ENCODE peak calls at places on chromosomes 13 and 19, in eight cellular contexts. Q is fibroblast of pulmonary artery; D is renal cortical epithelial cell; M is transverse colon; L is NCI-H1930; X is activated CD4-positive, alpha-beta T cell treated with anti-CD3 and anti-CD28 coated beads, Interleukin-2, amount 50 U/mL, for 1 hour; O is left cardiac atrium; B is cardiac fibroblast. Y is an unnamed sample.

GRCh38 chr19:44603201-44603945 is 10.0 kb upstream of the IGSF23 start:
- DNase-seq in Q (peak), D (no peak), M (no peak), L (no peak), X (no peak), O (peak), B (peak), Y (no peak)

GRCh38 chr19:58407658-58408151 is 744 bp upstream of the ZNF584 start:
- DNase-seq in Q (no peak), D (no peak), M (no peak), L (no peak), X (no peak), O (no peak), B (no peak), Y (no peak)

GRCh38 chr19:16861875-16862274 is 26.9 kb upstream of the F2RL3 start:
- DNase-seq in Q (no peak), D (no peak), M (no peak), L (no peak), X (no peak), O (no peak), B (no peak), Y (no peak)

GRCh38 chr19:18939922-18940775 is 868 bp downstream of the HOMER3 start:
- DNase-seq in Q (peak), D (peak), M (peak), L (no peak), X (no peak), O (peak), B (peak), Y (peak)

GRCh38 chr19:45404557-45405434 is at the start of gene PPP1R13L:
- DNase-seq in Q (peak), D (peak), M (peak), L (peak), X (peak), O (peak), B (peak), Y (peak)

GRCh38 chr19:4229179-4229931 is at the start of gene EBI3:
- DNase-seq in Q (peak), D (peak), M (peak), L (no peak), X (no peak), O (no peak), B (peak), Y (no peak)

GRCh38 chr19:19539738-19540703 is 2.0 kb downstream of the CILP2 start:
- DNase-seq in Q (peak), D (peak), M (peak), L (peak), X (peak), O (peak), B (peak), Y (peak)

GRCh38 chr13:40120781-40121180 is 465.3 kb downstream of the COG6 start:
- DNase-seq in Q (peak), D (peak), M (no peak), L (no peak), X (no peak), O (no peak), B (peak), Y (no peak)

GRCh38 chr13:39051157-39051556 is 12.9 kb downstream of the NHLRC3 start:
- DNase-seq in Q (peak), D (peak), M (no peak), L (peak), X (no peak), O (no peak), B (peak), Y (no peak)

GRCh38 chr19:13031917-13032623 is 36.8 kb downstream of the NFIX start:
- DNase-seq in Q (no peak), D (no peak), M (no peak), L (no peak), X (no peak), O (no peak), B (peak), Y (no peak)

GRCh38 chr13:33636955-33637670 is 180.8 kb upstream of the RFC3 start:
- DNase-seq in Q (no peak), D (peak), M (no peak), L (no peak), X (no peak), O (no peak), B (peak), Y (no peak)

GRCh38 chr19:10009269-10009665 is 1.0 kb downstream of the COL5A3 start:
- DNase-seq in Q (peak), D (no peak), M (peak), L (no peak), X (peak), O (peak), B (peak), Y (peak)

GRCh38 chr19:30664358-30665058 is 292.3 kb downstream of the ZNF536 start:
- DNase-seq in Q (no peak), D (no peak), M (no peak), L (no peak), X (no peak), O (peak), B (peak), Y (peak)

GRCh38 chr19:5691205-5691929 is 1.3 kb downstream of the RPL36 start:
- DNase-seq in Q (peak), D (peak), M (peak), L (no peak), X (peak), O (peak), B (peak), Y (peak)

GRCh38 chr19:43769256-43769655 is 11.5 kb downstream of the KCNN4 start:
- DNase-seq in Q (no peak), D (no peak), M (no peak), L (no peak), X (no peak), O (no peak), B (no peak), Y (no peak)

GRCh38 chr19:56750658-56751057 is 79.1 kb upstream of the ZNF835 start:
- DNase-seq in Q (no peak), D (no peak), M (no peak), L (no peak), X (no peak), O (no peak), B (no peak), Y (no peak)

GRCh38 chr19:47228937-47229673 is 1.9 kb downstream of the BBC3 start:
- DNase-seq in Q (peak), D (no peak), M (peak), L (no peak), X (no peak), O (no peak), B (peak), Y (no peak)

GRCh38 chr19:39372941-39373340 is 18.0 kb downstream of the PAF1 start:
- DNase-seq in Q (peak), D (no peak), M (no peak), L (no peak), X (no peak), O (no peak), B (peak), Y (no peak)

GRCh38 chr13:65336106-65336603 is 1894.0 kb downstream of the PCDH9 start:
- DNase-seq in Q (no peak), D (no peak), M (no peak), L (no peak), X (no peak), O (no peak), B (no peak), Y (no peak)

GRCh38 chr19:19256072-19256969 is 16.8 kb downstream of the TM6SF2 start:
- DNase-seq in Q (peak), D (no peak), M (no peak), L (no peak), X (no peak), O (no peak), B (no peak), Y (no peak)

GRCh38 chr13:93249259-93249917 is 22.8 kb downstream of the GPC6 start:
- DNase-seq in Q (peak), D (peak), M (no peak), L (no peak), X (no peak), O (no peak), B (peak), Y (no peak)

GRCh38 chr19:50361290-50362029 is 4.0 kb downstream of the NAPSA start:
- DNase-seq in Q (no peak), D (no peak), M (no peak), L (no peak), X (no peak), O (no peak), B (no peak), Y (no peak)

GRCh38 chr13:29847501-29847983 is 2.9 kb downstream of the UBL3 start:
- DNase-seq in Q (peak), D (peak), M (peak), L (no peak), X (no peak), O (no peak), B (peak), Y (no peak)

GRCh38 chr13:45367358-45367757 is 26.4 kb upstream of the TPT1 start:
- DNase-seq in Q (peak), D (peak), M (peak), L (no peak), X (peak), O (peak), B (peak), Y (peak)

GRCh38 chr13:82356667-82357066 is 1525.6 kb downstream of the SLITRK1 start:
- DNase-seq in Q (peak), D (peak), M (no peak), L (no peak), X (no peak), O (no peak), B (no peak), Y (no peak)

GRCh38 chr19:38676023-38676877 is 28.8 kb downstream of the ACTN4 start:
- DNase-seq in Q (peak), D (no peak), M (no peak), L (no peak), X (no peak), O (peak), B (peak), Y (no peak)

GRCh38 chr19:1274081-1274851 is 1.1 kb upstream of the FAM174C start:
- DNase-seq in Q (no peak), D (no peak), M (no peak), L (no peak), X (no peak), O (no peak), B (peak), Y (no peak)

GRCh38 chr19:50248413-50248812 is 45.0 kb downstream of the MYH14 start:
- DNase-seq in Q (no peak), D (no peak), M (no peak), L (no peak), X (no peak), O (no peak), B (no peak), Y (no peak)

GRCh38 chr13:61485128-61485765 is 69.6 kb upstream of the PCDH20 start:
- DNase-seq in Q (no peak), D (no peak), M (no peak), L (no peak), X (no peak), O (no peak), B (no peak), Y (no peak)

GRCh38 chr13:99307247-99307646 is at the start of gene GPR183:
- DNase-seq in Q (no peak), D (peak), M (no peak), L (no peak), X (no peak), O (no peak), B (peak), Y (no peak)

GRCh38 chr19:31263317-31263716 is 85.9 kb downstream of the TSHZ3 start:
- DNase-seq in Q (no peak), D (no peak), M (no peak), L (no peak), X (no peak), O (no peak), B (no peak), Y (no peak)

GRCh38 chr13:46906440-46906839 is 9.6 kb upstream of the HTR2A start:
- DNase-seq in Q (no peak), D (no peak), M (no peak), L (no peak), X (no peak), O (no peak), B (no peak), Y (no peak)

GRCh38 chr19:15448778-15449619 is 757 bp downstream of the WIZ start:
- DNase-seq in Q (peak), D (no peak), M (no peak), L (no peak), X (peak), O (no peak), B (no peak), Y (peak)

GRCh38 chr19:41904118-41904870 is 21.3 kb downstream of the ARHGEF1 start:
- DNase-seq in Q (no peak), D (peak), M (peak), L (peak), X (no peak), O (no peak), B (no peak), Y (no peak)

GRCh38 chr19:16899566-16900075 is 10.8 kb downstream of the F2RL3 start:
- DNase-seq in Q (peak), D (no peak), M (peak), L (no peak), X (no peak), O (peak), B (peak), Y (no peak)

GRCh38 chr13:98399756-98400155 is 177.2 kb downstream of the STK24 start:
- DNase-seq in Q (no peak), D (no peak), M (no peak), L (no peak), X (no peak), O (no peak), B (no peak), Y (no peak)

GRCh38 chr19:615619-616018 is 17.7 kb downstream of the POLRMT start:
- DNase-seq in Q (no peak), D (peak), M (no peak), L (no peak), X (no peak), O (no peak), B (no peak), Y (no peak)